ENCODE peak calls at places on chromosomes 5 and 9, in six cellular contexts. X is fibroblast of the aortic adventitia; Y is choroid plexus epithelial cell; J is heart left ventricle; E is activated naive CD4-positive, alpha-beta T cell treated with anti-CD3 and anti-CD28 coated beads, Interleukin-2, amount 10 ng/mL, durations not matched to agents 7 days and 5 days; D is HuH-7. P is an unnamed sample.

GRCh38 chr9:109624901-109625300 is 126.8 kb upstream of the PTPN3 start:
- DNase-seq in X (no peak), Y (no peak), J (no peak), E (no peak), D (no peak), P (no peak)

GRCh38 chr9:134366223-134367031 is 40.2 kb downstream of the RXRA start:
- DNase-seq in X (peak), Y (peak), J (peak), E (no peak), D (no peak), P (no peak)

GRCh38 chr5:137615171-137615775 is 116.1 kb upstream of the SPOCK1 start:
- DNase-seq in X (no peak), Y (no peak), J (no peak), E (no peak), D (no peak), P (no peak)

GRCh38 chr9:115022760-115023434 is 92.5 kb upstream of the TNFSF8 start:
- DNase-seq in X (peak), Y (peak), J (no peak), E (no peak), D (no peak), P (no peak)

GRCh38 chr9:124371183-124371582 is 44.1 kb downstream of the PSMB7 start:
- DNase-seq in X (peak), Y (peak), J (no peak), E (no peak), D (no peak), P (no peak)

GRCh38 chr9:27548055-27548741 is 18.6 kb upstream of the MOB3B start:
- DNase-seq in X (peak), Y (peak), J (no peak), E (no peak), D (no peak), P (no peak)

GRCh38 chr9:22052376-22052945 is 43.4 kb upstream of the CDKN2B start:
- DNase-seq in X (peak), Y (peak), J (no peak), E (peak), D (no peak), P (no peak)

GRCh38 chr5:132268698-132269551 is 11.4 kb downstream of the PDLIM4 start:
- DNase-seq in X (peak), Y (peak), J (no peak), E (no peak), D (no peak), P (peak)

GRCh38 chr9:71692337-71692736 is 76.0 kb downstream of the CEMIP2 start:
- DNase-seq in X (peak), Y (peak), J (no peak), E (no peak), D (no peak), P (no peak)